ENCODE peak calls at places on chromosomes 11 and 22, in four cellular contexts. L, Z, D and M are unnamed samples.
A peak's percentile ranks its signal among the peaks of the same experiment; 100 is the strongest.

GRCh38 chr22:47612136-47612910 is 849.9 kb downstream of the TBC1D22A start:
- DNase-seq in Z (no peak), D (no peak), L (no peak), M (no peak)

GRCh38 chr11:58924230-58924629 is 15.1 kb upstream of the GLYATL1 start:
- DNase-seq in Z (no peak), D (no peak), L (no peak), M (no peak)

GRCh38 chr11:3202759-3203158 is 15.9 kb downstream of the MRGPRG start:
- DNase-seq in L (no peak), Z (peak; percentile 3), D (no peak), M (no peak)

GRCh38 chr11:126352934-126353801 is 2.3 kb upstream of the ST3GAL4 start:
- DNase-seq in D (no peak), Z (no peak), L (no peak), M (no peak)

GRCh38 chr11:44065161-44065571 is 904 bp upstream of the ACCS start:
- DNase-seq in Z (no peak), L (no peak), D (no peak), M (peak; percentile 11)

GRCh38 chr22:42648368-42649260 is 578 bp downstream of the CYB5R3 start:
- DNase-seq in D (peak; percentile 56), L (peak; percentile 26), Z (peak; percentile 89), M (peak; percentile 93)

GRCh38 chr11:47595029-47595428 is 818 bp upstream of the C1QTNF4 start:
- DNase-seq in D (no peak), L (no peak), Z (no peak), M (no peak)

GRCh38 chr22:49599691-49600451 is 227.8 kb downstream of the BRD1 start:
- DNase-seq in Z (no peak), L (no peak), D (no peak), M (no peak)

GRCh38 chr11:66371627-66372415 is at the start of gene SLC29A2:
- DNase-seq in D (peak; percentile 76), Z (peak; percentile 88), L (peak; percentile 99), M (peak; percentile 77)

GRCh38 chr11:44315947-44316387 is 6.0 kb upstream of the ALX4 start:
- DNase-seq in D (no peak), Z (no peak), L (no peak), M (no peak)

GRCh38 chr11:35035894-35036408 is 103.0 kb upstream of the CD44 start:
- DNase-seq in D (no peak), L (no peak), Z (no peak), M (no peak)

GRCh38 chr22:50585238-50585637 is 2.6 kb upstream of the CHKB start:
- DNase-seq in L (no peak), Z (no peak), D (no peak), M (no peak)

GRCh38 chr11:128125723-128126122 is 461.6 kb downstream of the ETS1 start:
- DNase-seq in D (no peak), L (no peak), Z (no peak), M (no peak)

GRCh38 chr11:123006860-123007542 is 25.4 kb upstream of the BSX start:
- DNase-seq in L (no peak), D (no peak), Z (no peak), M (no peak)

GRCh38 chr11:1767399-1768140 is 3.8 kb upstream of the CTSD start:
- DNase-seq in L (no peak), Z (no peak), D (no peak), M (no peak)

GRCh38 chr11:15236514-15236913 is 121.8 kb downstream of the INSC start:
- DNase-seq in L (no peak), Z (no peak), D (no peak), M (no peak)

GRCh38 chr11:12242071-12242672 is 131.8 kb downstream of the MICAL2 start:
- DNase-seq in L (no peak), Z (no peak), D (no peak), M (no peak)

GRCh38 chr11:69662021-69662698 is 13.0 kb downstream of the LTO1 start:
- DNase-seq in Z (no peak), D (no peak), L (no peak), M (no peak)

GRCh38 chr11:59818572-59818971 is 8.0 kb upstream of the MRPL16 start:
- DNase-seq in L (no peak), Z (no peak), D (no peak), M (no peak)

GRCh38 chr11:82732734-82733443 is 775 bp downstream of the FAM181B start:
- DNase-seq in Z (peak; percentile 13), D (no peak), L (no peak), M (peak; percentile 35)

GRCh38 chr11:118918128-118918685 is 7.5 kb downstream of the BCL9L start:
- DNase-seq in Z (peak; percentile 92), L (peak; percentile 94), D (peak; percentile 35), M (peak; percentile 98)

GRCh38 chr11:27693398-27693797 is 6.9 kb downstream of the BDNF start:
- DNase-seq in L (no peak), Z (no peak), D (no peak), M (no peak)

GRCh38 chr22:17077255-17077654 is 7.5 kb upstream of the IL17RA start:
- DNase-seq in Z (no peak), D (no peak), L (no peak), M (no peak)

GRCh38 chr11:8729837-8730696 is 47.5 kb downstream of the RPL27A start:
- DNase-seq in Z (no peak), D (no peak), L (no peak), M (no peak)
- H3K36me3 ChIP-seq in Z (no peaks in the 10 kb centered on the region), D (peaks cover 14% of the 10 kb centered on the region), L (peaks cover 1% of the 10 kb centered on the region), M (no peaks in the 10 kb centered on the region)

DNA sequence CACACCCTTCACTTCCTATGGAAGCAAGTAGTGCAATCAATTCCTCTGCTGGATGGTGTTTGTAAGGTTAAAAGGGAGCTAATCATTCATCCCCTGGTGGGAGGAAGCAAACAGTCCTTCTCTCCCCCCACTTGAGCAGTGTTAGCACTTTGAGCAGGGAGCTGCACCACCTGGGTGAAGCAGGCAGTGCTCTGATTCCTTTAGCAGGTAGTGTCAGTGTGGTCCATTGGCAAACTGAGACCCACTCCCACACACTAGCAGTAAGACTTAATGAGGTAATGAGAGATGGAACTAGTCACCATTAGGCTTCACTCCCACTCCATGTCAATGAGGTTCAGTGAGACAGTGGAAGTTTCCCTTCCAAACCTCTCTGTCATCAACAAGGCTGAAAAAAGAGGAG is 1699.6 kb upstream of the RAG2 start:
- DNase-seq in L (no peak), D (no peak), Z (no peak), M (no peak)
- H3K27me3 ChIP-seq in L (no peaks in the 10 kb centered on the region), D (no peaks in the 10 kb centered on the region), Z (no peaks in the 10 kb centered on the region), M (no peaks in the 10 kb centered on the region)

GRCh38 chr11:76589477-76589876 is 81.1 kb downstream of the LRRC32 start:
- DNase-seq in Z (no peak), L (no peak), D (no peak), M (no peak)

GRCh38 chr11:76591416-76591815 is 79.1 kb downstream of the LRRC32 start:
- DNase-seq in D (no peak), L (no peak), Z (peak; percentile 88), M (peak; percentile 55)

GRCh38 chr11:76588455-76589325 is 81.9 kb downstream of the LRRC32 start:
- DNase-seq in D (peak; percentile 36), Z (peak; percentile 57), L (no peak), M (no peak)

GRCh38 chr11:76590631-76590950 is 80.0 kb downstream of the LRRC32 start:
- DNase-seq in D (no peak), L (no peak), Z (no peak), M (no peak)

GRCh38 chr11:76589945-76590630 is 80.5 kb downstream of the LRRC32 start:
- DNase-seq in L (no peak), D (no peak), Z (no peak), M (no peak)
- H3K36me3 ChIP-seq in L (no peaks in the 10 kb centered on the region), D (no peaks in the 10 kb centered on the region), Z (no peaks in the 10 kb centered on the region), M (no peaks in the 10 kb centered on the region)

GRCh38 chr22:19774628-19775027 is 14.1 kb downstream of the TBX1 start:
- DNase-seq in L (no peak), Z (no peak), D (no peak), M (no peak)

GRCh38 chr22:19772673-19773469 is 12.3 kb downstream of the TBX1 start:
- DNase-seq in Z (no peak), D (peak; percentile 71), L (no peak), M (no peak)

GRCh38 chr22:19773470-19774040 is 13.0 kb downstream of the TBX1 start:
- DNase-seq in Z (no peak), D (no peak), L (no peak), M (no peak)

GRCh38 chr22:19770349-19771220 is 10.0 kb downstream of the TBX1 start:
- DNase-seq in L (no peak), D (no peak), Z (no peak), M (no peak)

DNA sequence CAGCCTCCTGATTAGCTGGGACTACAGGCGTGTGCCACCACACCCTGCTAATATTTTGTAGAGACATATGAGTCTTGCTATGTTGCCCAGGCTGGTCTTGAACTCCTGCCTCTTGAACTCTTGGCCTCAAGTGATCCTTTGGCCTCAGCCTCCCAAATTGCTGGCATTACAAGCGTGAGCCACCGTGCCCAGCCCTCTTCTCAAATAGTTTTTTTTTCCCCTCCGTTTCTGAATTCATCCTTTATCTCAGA is 11.8 kb downstream of the TBX1 start:
- DNase-seq in D (no peak), L (no peak), Z (no peak), M (no peak)
- H3K27me3 ChIP-seq in D (peaks cover 19% of the 10 kb centered on the region), L (no peaks in the 10 kb centered on the region), Z (peaks cover 94% of the 10 kb centered on the region), M (peaks cover 5% of the 10 kb centered on the region)

GRCh38 chr22:41340357-41340756 is 39.0 kb downstream of the ZC3H7B start:
- DNase-seq in D (no peak), L (no peak), Z (no peak), M (no peak)
- H3K36me3 ChIP-seq in D (peaks cover 93% of the 10 kb centered on the region), L (no peaks in the 10 kb centered on the region), Z (peaks cover 24% of the 10 kb centered on the region), M (peaks cover 25% of the 10 kb centered on the region)

GRCh38 chr11:18981897-18982296 is 42.7 kb upstream of the MRGPRX1 start:
- DNase-seq in Z (no peak), D (no peak), L (no peak), M (no peak)

GRCh38 chr11:18986744-18987143 is 47.5 kb upstream of the MRGPRX1 start:
- DNase-seq in Z (no peak), D (no peak), L (no peak), M (no peak)

GRCh38 chr11:18987454-18988231 is 48.4 kb upstream of the MRGPRX1 start:
- DNase-seq in L (no peak), Z (no peak), D (no peak), M (no peak)
- H3K27me3 ChIP-seq in L (no peaks in the 10 kb centered on the region), Z (no peaks in the 10 kb centered on the region), D (no peaks in the 10 kb centered on the region), M (no peaks in the 10 kb centered on the region)

DNA sequence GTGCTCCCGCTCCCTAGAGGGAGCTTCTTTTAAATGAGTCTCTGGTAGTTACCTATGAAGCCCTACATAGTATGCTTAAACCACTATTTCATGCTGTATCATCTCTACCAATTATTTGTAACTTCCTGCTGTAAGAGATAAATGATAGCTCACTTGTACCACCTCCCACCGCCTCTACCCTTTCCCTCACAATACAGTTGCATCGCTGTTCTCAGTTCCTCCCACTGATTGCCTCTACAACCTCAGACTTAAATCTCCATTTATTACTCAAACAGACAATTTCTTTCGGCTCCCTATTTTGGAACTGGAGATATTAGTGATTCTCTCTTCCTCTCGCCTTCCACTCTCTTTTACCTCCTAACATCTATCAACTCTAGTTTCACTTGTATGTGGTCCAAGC is 222.9 kb upstream of the ZC3H12C start:
- DNase-seq in Z (no peak), L (no peak), D (no peak), M (no peak)
- H3K36me3 ChIP-seq in Z (no peaks in the 10 kb centered on the region), L (no peaks in the 10 kb centered on the region), D (no peaks in the 10 kb centered on the region), M (no peaks in the 10 kb centered on the region)